ENCODE peak calls at places on chromosomes 13 and 19, in five cellular contexts. E is cardiac fibroblast, Z is neural crest cell, N is GM12864, Y is D721Med. D is an unnamed sample.

GRCh38 chr13:44312898-44313551 is 60.6 kb upstream of the SERP2 start:
- DNase-seq in E (peak), Z (no peak), N (no peak), Y (no peak), D (no peak)

GRCh38 chr19:19591133-19591825 is 27.2 kb downstream of the PBX4 start:
- DNase-seq in E (peak), Z (no peak), N (no peak), Y (peak), D (no peak)

GRCh38 chr19:41548954-41549688 is 26.8 kb upstream of the CEACAM21 start:
- DNase-seq in E (no peak), Z (peak), N (no peak), Y (no peak), D (peak)

GRCh38 chr13:110063490-110063889 is 243.5 kb downstream of the COL4A1 start:
- DNase-seq in E (no peak), Z (no peak), N (no peak), Y (no peak), D (no peak)

GRCh38 chr13:84405286-84405685 is 523.0 kb upstream of the SLITRK1 start:
- DNase-seq in E (peak), Z (no peak), N (no peak), Y (no peak), D (no peak)

GRCh38 chr19:29785955-29786589 is 25.7 kb upstream of the CCNE1 start:
- DNase-seq in E (no peak), Z (no peak), N (no peak), Y (no peak), D (no peak)

GRCh38 chr13:38872693-38873092 is 117.9 kb downstream of the STOML3 start:
- DNase-seq in E (peak), Z (peak), N (peak), Y (peak), D (peak)

GRCh38 chr13:79780240-79780639 is 299.3 kb downstream of the NDFIP2 start:
- DNase-seq in E (peak), Z (no peak), N (no peak), Y (no peak), D (no peak)

GRCh38 chr19:38932425-38933179 is 1.9 kb downstream of the MRPS12 start:
- DNase-seq in E (peak), Z (peak), N (peak), Y (no peak), D (no peak)

GRCh38 chr13:98173431-98173921 is 3.6 kb downstream of the RNF113B start:
- DNase-seq in E (peak), Z (no peak), N (no peak), Y (no peak), D (no peak)

GRCh38 chr13:93758575-93758974 is 532.0 kb downstream of the GPC6 start:
- DNase-seq in E (peak), Z (no peak), N (no peak), Y (no peak), D (no peak)

GRCh38 chr19:35202722-35203674 is 25.5 kb downstream of the FAM187B start:
- DNase-seq in E (no peak), Z (no peak), N (no peak), Y (no peak), D (no peak)

GRCh38 chr19:58277197-58277596 is 1.6 kb upstream of the ZNF8 start:
- DNase-seq in E (no peak), Z (no peak), N (no peak), Y (no peak), D (no peak)

GRCh38 chr13:27905650-27906049 is 14.2 kb upstream of the PDX1 start:
- DNase-seq in E (no peak), Z (no peak), N (no peak), Y (no peak), D (no peak)

GRCh38 chr19:780935-781334 is 16.3 kb upstream of the PTBP1 start:
- DNase-seq in E (no peak), Z (no peak), N (no peak), Y (no peak), D (no peak)

GRCh38 chr19:3474015-3474414 is 6.3 kb downstream of the SMIM24 start:
- DNase-seq in E (no peak), Z (no peak), N (no peak), Y (no peak), D (no peak)

GRCh38 chr19:43551399-43552197 is 18.6 kb downstream of the ZNF575 start:
- DNase-seq in E (no peak), Z (no peak), N (no peak), Y (no peak), D (no peak)

GRCh38 chr19:16447015-16447384 is 24.8 kb downstream of the EPS15L1 start:
- DNase-seq in E (peak), Z (no peak), N (peak), Y (no peak), D (no peak)

GRCh38 chr19:13825489-13826475 is 30.5 kb downstream of the ZSWIM4 start:
- DNase-seq in E (peak), Z (no peak), N (no peak), Y (no peak), D (no peak)

GRCh38 chr19:55579766-55580621 is 654 bp downstream of the ZNF579 start:
- DNase-seq in E (peak), Z (no peak), N (no peak), Y (peak), D (no peak)

GRCh38 chr19:58396691-58397532 is 1.5 kb downstream of the RNF225 start:
- DNase-seq in E (no peak), Z (no peak), N (no peak), Y (no peak), D (no peak)

GRCh38 chr13:107301724-107302374 is 733.9 kb upstream of the ARGLU1 start:
- DNase-seq in E (no peak), Z (no peak), N (no peak), Y (no peak), D (no peak)

GRCh38 chr13:46468570-46468969 is 81.5 kb upstream of the RUBCNL start:
- DNase-seq in E (no peak), Z (no peak), N (no peak), Y (no peak), D (no peak)

GRCh38 chr19:54921082-54921481 is 15.1 kb downstream of the NCR1 start:
- DNase-seq in E (no peak), Z (no peak), N (no peak), Y (no peak), D (no peak)

GRCh38 chr13:26540319-26540718 is 17.2 kb upstream of the WASF3 start:
- DNase-seq in E (no peak), Z (no peak), N (no peak), Y (peak), D (no peak)

GRCh38 chr13:34942732-34943674 is 933 bp downstream of the NBEA start:
- DNase-seq in E (no peak), Z (peak), N (no peak), Y (no peak), D (peak)

DNA sequence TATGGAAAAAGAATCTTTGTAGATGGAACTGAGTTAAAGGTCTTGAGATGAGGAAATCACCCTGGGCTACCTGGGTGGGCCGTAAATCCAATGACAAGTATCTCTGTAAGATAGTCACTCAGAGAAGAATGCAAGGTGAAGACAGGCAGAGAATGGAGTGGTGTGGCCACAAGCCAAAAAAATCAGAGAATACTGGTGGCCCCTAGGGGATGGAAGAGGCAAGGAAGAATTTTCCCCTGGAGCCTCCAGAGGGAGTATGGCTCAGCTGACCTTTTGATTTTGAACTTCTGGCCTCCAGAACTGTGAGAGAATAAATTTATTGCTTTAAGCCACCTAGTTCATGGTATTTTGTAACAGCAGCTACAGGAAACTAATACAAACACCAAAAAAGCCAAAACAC is 32.7 kb upstream of the CSNK1A1L start:
- DNase-seq in E (peak), Z (no peak), N (no peak), Y (no peak), D (no peak)
- TF ChIP-seq CTCF in E (peak), Z (peak), N (no peak), Y (peak), D (no peak)

DNA sequence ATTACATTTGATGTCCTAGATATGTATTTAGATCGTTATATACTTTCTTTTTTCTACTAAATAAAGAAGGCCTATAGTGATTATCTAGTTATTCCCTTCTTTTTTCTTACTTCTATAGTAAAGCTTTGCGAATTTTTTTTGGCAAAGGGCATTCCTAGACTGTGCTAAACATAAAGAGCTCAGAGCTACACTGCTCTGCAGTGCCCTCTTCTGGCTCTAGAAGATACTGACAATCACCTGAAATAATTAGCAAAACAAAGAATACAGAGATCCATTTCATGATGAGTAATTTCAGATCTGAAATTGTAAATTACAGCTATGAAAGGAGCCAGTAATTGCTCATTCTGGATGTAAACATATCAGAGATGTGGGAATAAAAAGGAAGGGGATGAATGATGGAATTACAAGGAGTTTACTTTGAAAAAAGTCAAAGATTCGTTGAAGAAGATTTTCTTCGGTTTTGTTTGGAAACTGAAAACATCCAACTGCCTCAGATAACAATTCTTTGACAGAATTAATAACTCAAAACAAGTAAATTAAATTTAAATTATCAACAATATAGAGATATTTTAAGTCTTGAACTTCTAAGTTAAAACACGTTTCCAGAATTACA is 288.5 kb downstream of the NALCN start:
- DNase-seq in E (peak), Z (no peak), N (no peak), Y (no peak), D (peak)
- TF ChIP-seq CTCF in E (peak), Z (peak), N (peak), Y (peak), D (peak)

GRCh38 chr19:45717983-45718650 is 12.6 kb downstream of the FBXO46 start:
- DNase-seq in E (no peak), Z (no peak), N (no peak), Y (no peak), D (no peak)
- TF ChIP-seq CTCF in E (no peak), Z (no peak), N (no peak), Y (no peak), D (no peak)

GRCh38 chr19:49683814-49684250 is 5.6 kb upstream of the ADM5 start:
- DNase-seq in E (no peak), Z (no peak), N (no peak), Y (no peak), D (no peak)

GRCh38 chr19:49682274-49682673 is 5.2 kb downstream of the PRMT1 start:
- DNase-seq in E (peak), Z (no peak), N (no peak), Y (no peak), D (no peak)

GRCh38 chr19:49684983-49685553 is 4.3 kb upstream of the ADM5 start:
- DNase-seq in E (no peak), Z (no peak), N (no peak), Y (no peak), D (no peak)

GRCh38 chr19:49685845-49686332 is 3.5 kb upstream of the ADM5 start:
- DNase-seq in E (no peak), Z (no peak), N (no peak), Y (no peak), D (no peak)

GRCh38 chr19:49684251-49684982 is 5.0 kb upstream of the ADM5 start:
- DNase-seq in E (no peak), Z (no peak), N (no peak), Y (no peak), D (no peak)
- TF ChIP-seq CTCF in E (peak), Z (peak), N (peak), Y (no peak), D (peak)